ENCODE peak calls at places on chromosomes 13 and 19, in nine cellular contexts. M is SK-MEL-5; C is CD4-positive, alpha-beta T cell; Q is hepatocyte; N is nephron progenitor cell; L is dorsolateral prefrontal cortex; J is frontal cortex; T is progenitor cell of endocrine pancreas; G is T-helper 2 cell treated with Interferon-gamma antibody and Interleukin-4, amounts not matched to agents 5 μg/mL and 100 μg/mL, for 36 hours. O is an unnamed sample.

GRCh38 chr13:24605923-24606372 is 74.3 kb upstream of the ATP12A start:
- DNase-seq in M (no peak), C (no peak), Q (peak; percentile 64), N (no peak), L (no peak), J (no peak), T (no peak), G (no peak), O (peak; percentile 29)

GRCh38 chr19:14494451-14494850 is 1.5 kb downstream of the GIPC1 start:
- DNase-seq in M (no peak), C (no peak), Q (no peak), N (no peak), L (no peak), J (no peak), T (no peak), G (no peak), O (no peak)

GRCh38 chr13:34065915-34066314 is 248.0 kb downstream of the RFC3 start:
- DNase-seq in M (no peak), C (no peak), Q (peak; percentile 19), N (no peak), L (no peak), J (no peak), T (no peak), G (no peak), O (no peak)

GRCh38 chr19:15584095-15584494 is 30.9 kb upstream of the CYP4F8 start:
- DNase-seq in M (no peak), C (no peak), Q (no peak), N (no peak), L (no peak), J (no peak), T (no peak), G (no peak), O (no peak)

GRCh38 chr19:18300930-18301717 is 19.7 kb upstream of the JUND start:
- DNase-seq in M (no peak), C (no peak), Q (peak; percentile 79), N (no peak), L (no peak), J (no peak), T (no peak), G (no peak), O (no peak)

GRCh38 chr19:3516675-3517207 is 10.6 kb downstream of the FZR1 start:
- DNase-seq in M (no peak), C (peak; percentile 49), Q (no peak), N (no peak), L (no peak), J (no peak), T (no peak), G (no peak), O (peak; percentile 56)

GRCh38 chr19:2488942-2489731 is 13.2 kb downstream of the GADD45B start:
- DNase-seq in M (peak; percentile 68), C (no peak), Q (peak; percentile 83), N (peak; percentile 70), L (no peak), J (peak; percentile 76), T (peak; percentile 32), G (no peak), O (no peak)

GRCh38 chr13:55029280-55029679 is 2000.7 kb downstream of the OLFM4 start:
- DNase-seq in M (no peak), C (no peak), Q (no peak), N (no peak), L (no peak), J (no peak), T (no peak), G (no peak), O (no peak)

GRCh38 chr19:16062789-16063188 is 13.5 kb upstream of the TPM4 start:
- DNase-seq in M (peak; percentile 33), C (peak; percentile 67), Q (peak; percentile 58), N (peak; percentile 67), L (no peak), J (no peak), T (peak; percentile 34), G (peak; percentile 52), O (no peak)

O was measured in GM06990.